ENCODE peak calls at places on chromosomes 16 and 17, in seven cellular contexts. I is kidney, X is OCI-LY7, R is testis, T is IMR-90, J is fibroblast of lung, S is ascending aorta. W is an unnamed sample.

GRCh38 chr16:75550211-75550662 is 5.8 kb downstream of the TMEM231 start:
- DNase-seq in I (no peak), X (peak), R (peak), T (peak), J (peak), S (peak), W (no peak)

GRCh38 chr17:81189670-81190530 is 23.9 kb upstream of the AATK start:
- DNase-seq in I (no peak), X (no peak), R (peak), T (no peak), J (no peak), S (no peak), W (no peak)

GRCh38 chr17:745406-745805 is 6.7 kb downstream of the GEMIN4 start:
- DNase-seq in I (no peak), X (no peak), R (no peak), T (no peak), J (no peak), S (no peak), W (no peak)

GRCh38 chr16:55663770-55664677 is 8.2 kb downstream of the SLC6A2 start:
- DNase-seq in I (no peak), X (no peak), R (no peak), T (no peak), J (no peak), S (no peak), W (no peak)

GRCh38 chr16:4682616-4683254 is 10.6 kb upstream of the NUDT16L1 start:
- DNase-seq in I (peak), X (no peak), R (no peak), T (peak), J (peak), S (no peak), W (peak)

GRCh38 chr16:56195151-56195550 is 3.9 kb downstream of the GNAO1 start:
- DNase-seq in I (no peak), X (no peak), R (no peak), T (no peak), J (peak), S (no peak), W (no peak)

GRCh38 chr16:25228372-25228771 is 11.6 kb downstream of the AQP8 start:
- DNase-seq in I (no peak), X (no peak), R (no peak), T (no peak), J (no peak), S (no peak), W (no peak)

GRCh38 chr17:6894206-6894528 is 62.6 kb upstream of the TEKT1 start:
- DNase-seq in I (no peak), X (peak), R (no peak), T (no peak), J (no peak), S (no peak), W (no peak)

GRCh38 chr16:88338111-88338510 is 44.6 kb upstream of the ZNF469 start:
- DNase-seq in I (peak), X (no peak), R (no peak), T (no peak), J (no peak), S (no peak), W (no peak)

GRCh38 chr16:3063617-3064389 is 1.6 kb upstream of the IL32 start:
- DNase-seq in I (peak), X (no peak), R (no peak), T (no peak), J (no peak), S (no peak), W (no peak)

GRCh38 chr16:77723108-77723514 is 797 bp downstream of the NUDT7 start:
- DNase-seq in I (no peak), X (peak), R (no peak), T (peak), J (peak), S (no peak), W (no peak)

GRCh38 chr16:23679274-23679985 is 741 bp downstream of the PLK1 start:
- DNase-seq in I (no peak), X (peak), R (no peak), T (peak), J (peak), S (no peak), W (no peak)

GRCh38 chr17:41844971-41845370 is 7.3 kb downstream of the KLHL10 start:
- DNase-seq in I (no peak), X (no peak), R (no peak), T (peak), J (peak), S (no peak), W (no peak)

GRCh38 chr17:66915204-66915611 is 49.3 kb upstream of the CACNG4 start:
- DNase-seq in I (no peak), X (no peak), R (peak), T (no peak), J (no peak), S (no peak), W (no peak)
- TF ChIP-seq CTCF in I (no peak), X (no peak), R (no peak), T (peak), J (no peak), S (no peak), W (no peak)

DNA sequence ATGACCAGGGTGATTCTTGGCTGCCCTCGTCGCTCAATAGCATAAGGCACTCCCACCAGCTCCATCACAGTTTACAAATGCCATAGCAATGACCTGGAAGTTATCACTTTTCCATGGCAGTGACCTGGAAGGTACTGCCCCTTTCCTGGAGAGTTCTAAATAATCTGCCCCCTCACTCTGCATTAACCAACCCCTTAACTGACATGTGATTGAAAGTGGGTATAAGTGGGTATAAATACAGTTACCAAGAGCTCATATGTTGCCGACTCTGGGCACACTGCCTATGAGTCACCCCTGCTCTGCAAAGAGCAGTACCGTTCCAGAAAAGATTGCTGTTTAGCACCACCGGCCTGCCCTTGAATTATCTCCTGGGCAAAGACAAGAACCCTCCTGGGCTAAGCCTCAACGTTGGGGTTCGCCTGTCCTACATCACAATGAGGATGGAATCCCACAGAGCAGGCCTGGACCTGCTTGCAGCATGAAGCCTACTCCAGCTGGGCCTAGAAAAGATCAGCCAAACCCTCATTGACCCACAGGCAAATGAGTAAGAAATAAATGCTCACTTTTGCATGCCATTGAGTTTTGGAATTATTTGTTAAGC is 95.2 kb upstream of the SEC14L1 start:
- DNase-seq in I (no peak), X (no peak), R (no peak), T (peak), J (peak), S (no peak), W (no peak)
- H3K27ac ChIP-seq in I (no peak), X (no peak), R (no peak), T (no peak), J (no peak), S (no peak), W (no peak)

GRCh38 chr17:4548721-4549531 is 6.3 kb downstream of the MYBBP1A start:
- DNase-seq in I (peak), X (no peak), R (no peak), T (peak), J (peak), S (no peak), W (no peak)
- TF ChIP-seq CTCF in I (no peak), X (no peak), R (no peak), T (no peak), J (no peak), S (no peak), W (no peak)

DNA sequence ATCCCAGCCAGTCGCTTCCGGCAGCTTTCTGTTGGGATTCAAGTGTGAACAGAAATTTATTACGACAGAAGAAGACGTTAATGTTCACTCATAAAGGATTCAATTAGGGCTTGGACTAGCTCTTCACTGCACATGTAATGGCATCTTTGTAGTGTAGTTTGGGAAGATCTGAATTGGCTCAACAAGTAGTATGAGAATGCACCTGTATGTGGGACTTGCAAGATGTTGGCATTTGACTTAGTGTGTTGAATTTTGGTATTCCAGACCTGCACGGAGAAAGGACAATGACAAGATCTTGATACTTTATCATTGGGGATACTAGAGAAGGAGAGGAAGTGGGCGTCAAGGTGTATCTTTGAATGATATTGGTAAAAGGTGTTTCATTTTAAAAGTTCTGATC is 1.2 kb downstream of the PSMD11 start:
- DNase-seq in I (no peak), X (peak), R (no peak), T (no peak), J (no peak), S (no peak), W (no peak)
- H3K27ac ChIP-seq in I (no peak), X (peak), R (no peak), T (no peak), J (peak), S (no peak), W (no peak)